ENCODE peak calls at places on chromosomes 11 and 22, in nine cellular contexts. L is substantia nigra, R is EL, X is neural crest cell, G is DMS153, S is anterior cingulate cortex, E is NCI-H510A treated with DMSO at 0.1 percent for 48 hours, F is sciatic nerve, J is lower lobe of right lung. N is an unnamed sample.
A peak's percentile ranks its signal among the peaks of the same experiment; 100 is the strongest.

GRCh38 chr11:1310772-1311468 is 1.5 kb upstream of the TOLLIP start:
- DNase-seq in E (no peak), G (peak; percentile 40), X (no peak), L (no peak), S (no peak), J (no peak), R (no peak), F (no peak), N (no peak)

GRCh38 chr11:64124147-64124546 is 41.8 kb downstream of the MACROD1 start:
- DNase-seq in J (no peak), S (no peak), R (peak; percentile 18), L (no peak), X (no peak), E (no peak), F (no peak), G (no peak), N (no peak)

GRCh38 chr11:70730411-70730810 is 332.1 kb downstream of the CTTN start:
- DNase-seq in R (no peak), F (no peak), E (no peak), G (no peak), S (no peak), J (no peak), X (no peak), L (no peak), N (no peak)

GRCh38 chr11:14932447-14932846 is 39.7 kb downstream of the CALCA start:
- DNase-seq in G (no peak), R (no peak), J (no peak), L (no peak), E (no peak), F (no peak), X (no peak), S (no peak), N (no peak)

GRCh38 chr11:61577383-61578118 is 3.3 kb downstream of the SYT7 start:
- DNase-seq in G (no peak), S (no peak), J (no peak), E (no peak), R (no peak), L (no peak), X (peak; percentile 34), F (no peak), N (peak; percentile 70)

GRCh38 chr11:79313513-79313912 is 127.3 kb downstream of the TENM4 start:
- DNase-seq in X (no peak), G (no peak), F (no peak), R (no peak), E (no peak), J (no peak), S (peak; percentile 28), L (no peak), N (peak; percentile 44)

GRCh38 chr11:72203163-72203562 is 11.2 kb downstream of the FOLR1 start:
- DNase-seq in X (no peak), S (no peak), E (no peak), J (no peak), F (no peak), G (no peak), R (no peak), L (no peak), N (no peak)

GRCh38 chr11:57288771-57289579 is 35.8 kb downstream of the TNKS1BP1 start:
- DNase-seq in E (peak; percentile 27), R (peak; percentile 77), J (no peak), X (peak; percentile 38), L (no peak), G (peak; percentile 77), S (no peak), F (no peak), N (peak; percentile 73)

GRCh38 chr11:62832346-62833234 is at the start of gene TEX54:
- DNase-seq in J (peak; percentile 58), X (no peak), G (no peak), L (no peak), E (no peak), S (peak; percentile 36), R (peak; percentile 48), F (peak; percentile 69), N (no peak)

GRCh38 chr22:22894740-22895731 is 7.4 kb downstream of the IGLL5 start:
- DNase-seq in E (no peak), L (no peak), F (peak; percentile 39), S (no peak), J (no peak), X (no peak), G (no peak), R (no peak), N (no peak)

GRCh38 chr22:31296258-31296657 is 4.0 kb upstream of the PIK3IP1 start:
- DNase-seq in E (no peak), S (no peak), G (no peak), X (no peak), L (no peak), R (peak; percentile 35), F (no peak), J (no peak), N (no peak)

GRCh38 chr11:86639172-86639571 is 33.2 kb downstream of the ME3 start:
- DNase-seq in S (no peak), E (no peak), J (no peak), L (no peak), X (no peak), G (no peak), F (no peak), R (peak; percentile 43), N (no peak)

GRCh38 chr11:89660234-89660633 is 49.9 kb upstream of the TRIM77 start:
- DNase-seq in L (no peak), R (no peak), G (no peak), X (no peak), J (no peak), E (no peak), S (no peak), F (no peak), N (no peak)

GRCh38 chr11:45166604-45166897 is 20.1 kb downstream of the PRDM11 start:
- DNase-seq in S (no peak), E (no peak), J (no peak), R (no peak), G (no peak), L (no peak), F (no peak), X (no peak), N (no peak)

GRCh38 chr11:123286761-123287160 is 91.7 kb upstream of the CLMP start:
- DNase-seq in J (no peak), F (no peak), S (no peak), E (no peak), X (no peak), G (no peak), R (no peak), L (no peak), N (no peak)

GRCh38 chr11:70729949-70730348 is 331.6 kb downstream of the CTTN start:
- DNase-seq in R (no peak), G (peak; percentile 51), S (no peak), E (peak; percentile 63), J (no peak), L (no peak), F (no peak), X (no peak), N (no peak)

GRCh38 chr11:65853249-65853979 is 4.6 kb downstream of the CFL1 start:
- DNase-seq in E (no peak), J (no peak), G (no peak), R (peak; percentile 6), F (no peak), S (no peak), L (no peak), X (no peak), N (no peak)

GRCh38 chr11:100927579-100927978 is 202.0 kb downstream of the PGR start:
- DNase-seq in E (no peak), G (no peak), S (no peak), R (no peak), J (no peak), L (no peak), X (no peak), F (no peak), N (no peak)

GRCh38 chr22:17131686-17132085 is 10.5 kb upstream of the TMEM121B start:
- DNase-seq in E (peak; percentile 11), R (no peak), F (no peak), J (no peak), X (no peak), G (no peak), S (peak; percentile 19), L (no peak), N (peak; percentile 55)

GRCh38 chr11:33734441-33735165 is 1.6 kb downstream of the CD59 start:
- DNase-seq in F (peak; percentile 61), S (no peak), X (no peak), E (no peak), G (no peak), R (peak; percentile 29), L (no peak), J (peak; percentile 69), N (no peak)

GRCh38 chr11:117185739-117186430 is 7.3 kb downstream of the SIDT2 start:
- DNase-seq in L (no peak), X (no peak), J (peak; percentile 27), G (no peak), R (no peak), E (no peak), F (no peak), S (no peak), N (no peak)

GRCh38 chr11:57094206-57094940 is 87.4 kb upstream of the LRRC55 start:
- DNase-seq in F (no peak), G (no peak), J (no peak), E (no peak), L (no peak), R (peak; percentile 14), S (no peak), X (no peak), N (no peak)

GRCh38 chr11:103091441-103091809 is 535 bp downstream of the DCUN1D5 start:
- DNase-seq in X (peak; percentile 9), E (peak; percentile 55), L (no peak), S (no peak), G (no peak), F (peak; percentile 67), R (peak; percentile 49), J (peak; percentile 71), N (no peak)

GRCh38 chr11:83424376-83425136 is 138.4 kb upstream of the CCDC90B start:
- DNase-seq in J (no peak), F (no peak), X (no peak), E (no peak), G (no peak), R (no peak), L (no peak), S (no peak), N (no peak)

GRCh38 chr11:61168858-61169257 is 7.6 kb upstream of the VPS37C start:
- DNase-seq in E (no peak), R (no peak), F (no peak), J (no peak), L (no peak), G (no peak), S (no peak), X (no peak), N (no peak)

GRCh38 chr11:121534131-121535093 is 81.6 kb upstream of the SORL1-AS1 start:
- DNase-seq in F (no peak), R (peak; percentile 22), E (no peak), G (peak; percentile 43), S (peak; percentile 23), X (no peak), L (no peak), J (no peak), N (no peak)

GRCh38 chr11:113176561-113176960 is 137.8 kb upstream of the TTC12 start:
- DNase-seq in F (no peak), E (no peak), G (no peak), J (no peak), R (peak; percentile 39), L (no peak), X (no peak), S (no peak), N (no peak)

GRCh38 chr22:20650294-20651207 is 123.4 kb upstream of the SERPIND1 start:
- DNase-seq in R (no peak), L (no peak), E (no peak), F (peak; percentile 10), S (no peak), J (no peak), X (no peak), G (no peak), N (no peak)

GRCh38 chr11:75406338-75406777 is 7.0 kb downstream of the RPS3 start:
- DNase-seq in J (no peak), S (no peak), G (no peak), R (peak; percentile 58), E (no peak), L (no peak), X (no peak), F (no peak), N (no peak)

GRCh38 chr11:117095301-117096139 is 2.7 kb downstream of the SIK3 start:
- DNase-seq in L (no peak), X (no peak), G (peak; percentile 26), S (no peak), F (no peak), R (peak; percentile 54), E (peak; percentile 37), J (no peak), N (no peak)

GRCh38 chr11:68282861-68283230 is 11.1 kb upstream of the C11orf24 start:
- DNase-seq in X (no peak), F (no peak), R (no peak), G (no peak), S (no peak), L (no peak), E (no peak), J (no peak), N (no peak)